ENCODE peak calls at places on chromosomes 3 and 15, in seven cellular contexts. One of them, this sample, is unnamed.
A peak's percentile ranks its signal among the peaks of the same experiment; 100 is the strongest.

GRCh38 chr3:30607032-30607833 is 832 bp downstream of the TGFBR2 start:
- DNase-seq in ELF-1: peak; percentile 59
- DNase-seq in T1000: no peak
- DNase-seq in activated CD4-positive, alpha-beta memory T cell treated with anti-CD3 and anti-CD28 coated beads, Interleukin-2, amount 10 ng/mL, durations not matched to agents 7 days and 5 days: peak; percentile 73
- DNase-seq in fibroblast of mammary gland: no peak
- DNase-seq in SK-N-SH: no peak
- DNase-seq in stimulated activated CD4-positive, alpha-beta T cell treated with anti-CD3 and anti-CD28 coated beads, Interleukin-4, amount 100 ng/mL, for 1 hour: peak; percentile 71
- DNase-seq in this sample: no peak

GRCh38 chr15:48627260-48627969 is 18.1 kb downstream of the FBN1 start:
- DNase-seq in T1000: no peak
- DNase-seq in fibroblast of mammary gland: peak; percentile 90
- DNase-seq in SK-N-SH: no peak
- DNase-seq in activated CD4-positive, alpha-beta memory T cell treated with anti-CD3 and anti-CD28 coated beads, Interleukin-2, amount 10 ng/mL, durations not matched to agents 7 days and 5 days: no peak
- DNase-seq in stimulated activated CD4-positive, alpha-beta T cell treated with anti-CD3 and anti-CD28 coated beads, Interleukin-4, amount 100 ng/mL, for 1 hour: no peak
- DNase-seq in ELF-1: no peak
- DNase-seq in this sample: peak; percentile 45

GRCh38 chr15:90885432-90886290 is 1.4 kb downstream of the FES start:
- DNase-seq in activated CD4-positive, alpha-beta memory T cell treated with anti-CD3 and anti-CD28 coated beads, Interleukin-2, amount 10 ng/mL, durations not matched to agents 7 days and 5 days: peak; percentile 83
- DNase-seq in fibroblast of mammary gland: peak; percentile 70
- DNase-seq in ELF-1: peak; percentile 85
- DNase-seq in T1000: peak; percentile 13
- DNase-seq in stimulated activated CD4-positive, alpha-beta T cell treated with anti-CD3 and anti-CD28 coated beads, Interleukin-4, amount 100 ng/mL, for 1 hour: peak; percentile 84
- DNase-seq in SK-N-SH: peak; percentile 91
- DNase-seq in this sample: no peak

GRCh38 chr15:61051570-61052031 is 177.5 kb downstream of the RORA start:
- DNase-seq in SK-N-SH: peak; percentile 61
- DNase-seq in stimulated activated CD4-positive, alpha-beta T cell treated with anti-CD3 and anti-CD28 coated beads, Interleukin-4, amount 100 ng/mL, for 1 hour: no peak
- DNase-seq in ELF-1: peak; percentile 53
- DNase-seq in activated CD4-positive, alpha-beta memory T cell treated with anti-CD3 and anti-CD28 coated beads, Interleukin-2, amount 10 ng/mL, durations not matched to agents 7 days and 5 days: no peak
- DNase-seq in T1000: no peak
- DNase-seq in fibroblast of mammary gland: peak; percentile 74
- DNase-seq in this sample: no peak

GRCh38 chr15:87033056-87033455 is 953.4 kb downstream of the AGBL1 start:
- DNase-seq in T1000: no peak
- DNase-seq in fibroblast of mammary gland: no peak
- DNase-seq in ELF-1: no peak
- DNase-seq in stimulated activated CD4-positive, alpha-beta T cell treated with anti-CD3 and anti-CD28 coated beads, Interleukin-4, amount 100 ng/mL, for 1 hour: no peak
- DNase-seq in activated CD4-positive, alpha-beta memory T cell treated with anti-CD3 and anti-CD28 coated beads, Interleukin-2, amount 10 ng/mL, durations not matched to agents 7 days and 5 days: no peak
- DNase-seq in SK-N-SH: no peak
- DNase-seq in this sample: no peak

GRCh38 chr15:45333550-45333949 is 44.8 kb downstream of the GATM start:
- DNase-seq in T1000: no peak
- DNase-seq in fibroblast of mammary gland: peak; percentile 38
- DNase-seq in stimulated activated CD4-positive, alpha-beta T cell treated with anti-CD3 and anti-CD28 coated beads, Interleukin-4, amount 100 ng/mL, for 1 hour: no peak
- DNase-seq in ELF-1: no peak
- DNase-seq in SK-N-SH: peak; percentile 59
- DNase-seq in activated CD4-positive, alpha-beta memory T cell treated with anti-CD3 and anti-CD28 coated beads, Interleukin-2, amount 10 ng/mL, durations not matched to agents 7 days and 5 days: no peak
- DNase-seq in this sample: no peak

GRCh38 chr3:171950373-171950772 is 89.0 kb upstream of the FNDC3B start:
- DNase-seq in T1000: no peak
- DNase-seq in ELF-1: peak; percentile 89
- DNase-seq in stimulated activated CD4-positive, alpha-beta T cell treated with anti-CD3 and anti-CD28 coated beads, Interleukin-4, amount 100 ng/mL, for 1 hour: no peak
- DNase-seq in activated CD4-positive, alpha-beta memory T cell treated with anti-CD3 and anti-CD28 coated beads, Interleukin-2, amount 10 ng/mL, durations not matched to agents 7 days and 5 days: no peak
- DNase-seq in fibroblast of mammary gland: peak; percentile 49
- DNase-seq in SK-N-SH: peak; percentile 14
- DNase-seq in this sample: no peak

GRCh38 chr15:44595656-44596510 is 58.9 kb downstream of the EIF3J start:
- DNase-seq in stimulated activated CD4-positive, alpha-beta T cell treated with anti-CD3 and anti-CD28 coated beads, Interleukin-4, amount 100 ng/mL, for 1 hour: no peak
- DNase-seq in ELF-1: no peak
- DNase-seq in T1000: no peak
- DNase-seq in fibroblast of mammary gland: no peak
- DNase-seq in activated CD4-positive, alpha-beta memory T cell treated with anti-CD3 and anti-CD28 coated beads, Interleukin-2, amount 10 ng/mL, durations not matched to agents 7 days and 5 days: no peak
- DNase-seq in SK-N-SH: no peak
- DNase-seq in this sample: no peak

GRCh38 chr15:67244966-67245478 is 9.4 kb downstream of the AAGAB start:
- DNase-seq in stimulated activated CD4-positive, alpha-beta T cell treated with anti-CD3 and anti-CD28 coated beads, Interleukin-4, amount 100 ng/mL, for 1 hour: no peak
- DNase-seq in ELF-1: no peak
- DNase-seq in fibroblast of mammary gland: peak; percentile 85
- DNase-seq in T1000: no peak
- DNase-seq in SK-N-SH: no peak
- DNase-seq in activated CD4-positive, alpha-beta memory T cell treated with anti-CD3 and anti-CD28 coated beads, Interleukin-2, amount 10 ng/mL, durations not matched to agents 7 days and 5 days: no peak
- DNase-seq in this sample: no peak

GRCh38 chr3:195085356-195086130 is 185.4 kb downstream of the XXYLT1 start:
- DNase-seq in T1000: no peak
- DNase-seq in fibroblast of mammary gland: no peak
- DNase-seq in activated CD4-positive, alpha-beta memory T cell treated with anti-CD3 and anti-CD28 coated beads, Interleukin-2, amount 10 ng/mL, durations not matched to agents 7 days and 5 days: no peak
- DNase-seq in SK-N-SH: no peak
- DNase-seq in stimulated activated CD4-positive, alpha-beta T cell treated with anti-CD3 and anti-CD28 coated beads, Interleukin-4, amount 100 ng/mL, for 1 hour: no peak
- DNase-seq in ELF-1: no peak
- DNase-seq in this sample: no peak

GRCh38 chr15:65773386-65774111 is 18.5 kb downstream of the DENND4A start:
- DNase-seq in T1000: no peak
- DNase-seq in ELF-1: no peak
- DNase-seq in activated CD4-positive, alpha-beta memory T cell treated with anti-CD3 and anti-CD28 coated beads, Interleukin-2, amount 10 ng/mL, durations not matched to agents 7 days and 5 days: no peak
- DNase-seq in stimulated activated CD4-positive, alpha-beta T cell treated with anti-CD3 and anti-CD28 coated beads, Interleukin-4, amount 100 ng/mL, for 1 hour: no peak
- DNase-seq in SK-N-SH: no peak
- DNase-seq in fibroblast of mammary gland: no peak
- DNase-seq in this sample: no peak

GRCh38 chr3:65398953-65399352 is 639.8 kb downstream of the MAGI1 start:
- DNase-seq in activated CD4-positive, alpha-beta memory T cell treated with anti-CD3 and anti-CD28 coated beads, Interleukin-2, amount 10 ng/mL, durations not matched to agents 7 days and 5 days: no peak
- DNase-seq in SK-N-SH: no peak
- DNase-seq in ELF-1: no peak
- DNase-seq in stimulated activated CD4-positive, alpha-beta T cell treated with anti-CD3 and anti-CD28 coated beads, Interleukin-4, amount 100 ng/mL, for 1 hour: no peak
- DNase-seq in T1000: no peak
- DNase-seq in fibroblast of mammary gland: peak; percentile 71
- DNase-seq in this sample: no peak

GRCh38 chr15:42082832-42083604 is 11.3 kb downstream of the PLA2G4D start:
- DNase-seq in stimulated activated CD4-positive, alpha-beta T cell treated with anti-CD3 and anti-CD28 coated beads, Interleukin-4, amount 100 ng/mL, for 1 hour: no peak
- DNase-seq in fibroblast of mammary gland: no peak
- DNase-seq in ELF-1: no peak
- DNase-seq in activated CD4-positive, alpha-beta memory T cell treated with anti-CD3 and anti-CD28 coated beads, Interleukin-2, amount 10 ng/mL, durations not matched to agents 7 days and 5 days: no peak
- DNase-seq in T1000: no peak
- DNase-seq in SK-N-SH: no peak
- DNase-seq in this sample: no peak

GRCh38 chr3:52315977-52316764 is at the start of gene DNAH1:
- DNase-seq in fibroblast of mammary gland: no peak
- DNase-seq in ELF-1: no peak
- DNase-seq in T1000: no peak
- DNase-seq in SK-N-SH: peak; percentile 78
- DNase-seq in stimulated activated CD4-positive, alpha-beta T cell treated with anti-CD3 and anti-CD28 coated beads, Interleukin-4, amount 100 ng/mL, for 1 hour: no peak
- DNase-seq in activated CD4-positive, alpha-beta memory T cell treated with anti-CD3 and anti-CD28 coated beads, Interleukin-2, amount 10 ng/mL, durations not matched to agents 7 days and 5 days: no peak
- DNase-seq in this sample: no peak

GRCh38 chr3:61802772-61803171 is 241.4 kb downstream of the PTPRG start:
- DNase-seq in fibroblast of mammary gland: no peak
- DNase-seq in ELF-1: no peak
- DNase-seq in SK-N-SH: no peak
- DNase-seq in activated CD4-positive, alpha-beta memory T cell treated with anti-CD3 and anti-CD28 coated beads, Interleukin-2, amount 10 ng/mL, durations not matched to agents 7 days and 5 days: no peak
- DNase-seq in stimulated activated CD4-positive, alpha-beta T cell treated with anti-CD3 and anti-CD28 coated beads, Interleukin-4, amount 100 ng/mL, for 1 hour: no peak
- DNase-seq in T1000: no peak
- DNase-seq in this sample: no peak

GRCh38 chr3:13617981-13618380 is 69.1 kb downstream of the FBLN2 start:
- DNase-seq in activated CD4-positive, alpha-beta memory T cell treated with anti-CD3 and anti-CD28 coated beads, Interleukin-2, amount 10 ng/mL, durations not matched to agents 7 days and 5 days: no peak
- DNase-seq in ELF-1: no peak
- DNase-seq in SK-N-SH: no peak
- DNase-seq in stimulated activated CD4-positive, alpha-beta T cell treated with anti-CD3 and anti-CD28 coated beads, Interleukin-4, amount 100 ng/mL, for 1 hour: no peak
- DNase-seq in fibroblast of mammary gland: no peak
- DNase-seq in T1000: no peak
- DNase-seq in this sample: no peak

GRCh38 chr3:157248590-157249425 is 88.9 kb upstream of the CCNL1 start:
- DNase-seq in fibroblast of mammary gland: peak; percentile 87
- DNase-seq in activated CD4-positive, alpha-beta memory T cell treated with anti-CD3 and anti-CD28 coated beads, Interleukin-2, amount 10 ng/mL, durations not matched to agents 7 days and 5 days: no peak
- DNase-seq in T1000: no peak
- DNase-seq in ELF-1: peak; percentile 31
- DNase-seq in SK-N-SH: no peak
- DNase-seq in stimulated activated CD4-positive, alpha-beta T cell treated with anti-CD3 and anti-CD28 coated beads, Interleukin-4, amount 100 ng/mL, for 1 hour: no peak
- DNase-seq in this sample: no peak

GRCh38 chr15:41727143-41727542 is 47.1 kb upstream of the MAPKBP1 start:
- DNase-seq in activated CD4-positive, alpha-beta memory T cell treated with anti-CD3 and anti-CD28 coated beads, Interleukin-2, amount 10 ng/mL, durations not matched to agents 7 days and 5 days: no peak
- DNase-seq in stimulated activated CD4-positive, alpha-beta T cell treated with anti-CD3 and anti-CD28 coated beads, Interleukin-4, amount 100 ng/mL, for 1 hour: no peak
- DNase-seq in fibroblast of mammary gland: no peak
- DNase-seq in SK-N-SH: no peak
- DNase-seq in ELF-1: no peak
- DNase-seq in T1000: no peak
- DNase-seq in this sample: no peak

GRCh38 chr3:68089572-68089991 is 435.2 kb upstream of the SUCLG2 start:
- DNase-seq in ELF-1: no peak
- DNase-seq in fibroblast of mammary gland: no peak
- DNase-seq in T1000: no peak
- DNase-seq in activated CD4-positive, alpha-beta memory T cell treated with anti-CD3 and anti-CD28 coated beads, Interleukin-2, amount 10 ng/mL, durations not matched to agents 7 days and 5 days: no peak
- DNase-seq in SK-N-SH: no peak
- DNase-seq in stimulated activated CD4-positive, alpha-beta T cell treated with anti-CD3 and anti-CD28 coated beads, Interleukin-4, amount 100 ng/mL, for 1 hour: no peak
- DNase-seq in this sample: no peak

GRCh38 chr3:114409291-114409690 is 115.5 kb downstream of the TIGIT start:
- DNase-seq in fibroblast of mammary gland: no peak
- DNase-seq in activated CD4-positive, alpha-beta memory T cell treated with anti-CD3 and anti-CD28 coated beads, Interleukin-2, amount 10 ng/mL, durations not matched to agents 7 days and 5 days: no peak
- DNase-seq in SK-N-SH: no peak
- DNase-seq in stimulated activated CD4-positive, alpha-beta T cell treated with anti-CD3 and anti-CD28 coated beads, Interleukin-4, amount 100 ng/mL, for 1 hour: no peak
- DNase-seq in ELF-1: no peak
- DNase-seq in T1000: no peak
- DNase-seq in this sample: no peak

GRCh38 chr3:192881159-192881786 is 36.4 kb downstream of the MB21D2 start:
- DNase-seq in stimulated activated CD4-positive, alpha-beta T cell treated with anti-CD3 and anti-CD28 coated beads, Interleukin-4, amount 100 ng/mL, for 1 hour: no peak
- DNase-seq in ELF-1: no peak
- DNase-seq in fibroblast of mammary gland: no peak
- DNase-seq in T1000: no peak
- DNase-seq in SK-N-SH: no peak
- DNase-seq in activated CD4-positive, alpha-beta memory T cell treated with anti-CD3 and anti-CD28 coated beads, Interleukin-2, amount 10 ng/mL, durations not matched to agents 7 days and 5 days: no peak
- DNase-seq in this sample: no peak

GRCh38 chr3:114556832-114557231 is 263.0 kb downstream of the TIGIT start:
- DNase-seq in T1000: no peak
- DNase-seq in fibroblast of mammary gland: no peak
- DNase-seq in stimulated activated CD4-positive, alpha-beta T cell treated with anti-CD3 and anti-CD28 coated beads, Interleukin-4, amount 100 ng/mL, for 1 hour: no peak
- DNase-seq in activated CD4-positive, alpha-beta memory T cell treated with anti-CD3 and anti-CD28 coated beads, Interleukin-2, amount 10 ng/mL, durations not matched to agents 7 days and 5 days: no peak
- DNase-seq in SK-N-SH: no peak
- DNase-seq in ELF-1: no peak
- DNase-seq in this sample: no peak

GRCh38 chr3:194573680-194574437 is 59.4 kb downstream of the TMEM44 start:
- DNase-seq in ELF-1: peak; percentile 61
- DNase-seq in SK-N-SH: peak; percentile 66
- DNase-seq in fibroblast of mammary gland: peak; percentile 77
- DNase-seq in stimulated activated CD4-positive, alpha-beta T cell treated with anti-CD3 and anti-CD28 coated beads, Interleukin-4, amount 100 ng/mL, for 1 hour: peak; percentile 43
- DNase-seq in T1000: no peak
- DNase-seq in activated CD4-positive, alpha-beta memory T cell treated with anti-CD3 and anti-CD28 coated beads, Interleukin-2, amount 10 ng/mL, durations not matched to agents 7 days and 5 days: peak; percentile 43
- DNase-seq in this sample: no peak

GRCh38 chr15:57281357-57281756 is 94.9 kb upstream of the CGNL1 start:
- DNase-seq in SK-N-SH: no peak
- DNase-seq in fibroblast of mammary gland: no peak
- DNase-seq in T1000: no peak
- DNase-seq in stimulated activated CD4-positive, alpha-beta T cell treated with anti-CD3 and anti-CD28 coated beads, Interleukin-4, amount 100 ng/mL, for 1 hour: no peak
- DNase-seq in activated CD4-positive, alpha-beta memory T cell treated with anti-CD3 and anti-CD28 coated beads, Interleukin-2, amount 10 ng/mL, durations not matched to agents 7 days and 5 days: no peak
- DNase-seq in ELF-1: no peak
- DNase-seq in this sample: no peak

GRCh38 chr3:30611613-30612421 is 5.4 kb downstream of the TGFBR2 start:
- DNase-seq in ELF-1: no peak
- DNase-seq in T1000: no peak
- DNase-seq in activated CD4-positive, alpha-beta memory T cell treated with anti-CD3 and anti-CD28 coated beads, Interleukin-2, amount 10 ng/mL, durations not matched to agents 7 days and 5 days: no peak
- DNase-seq in fibroblast of mammary gland: peak; percentile 68
- DNase-seq in SK-N-SH: no peak
- DNase-seq in stimulated activated CD4-positive, alpha-beta T cell treated with anti-CD3 and anti-CD28 coated beads, Interleukin-4, amount 100 ng/mL, for 1 hour: no peak
- DNase-seq in this sample: peak; percentile 66

GRCh38 chr3:176919836-176920760 is 277.2 kb downstream of the TBL1XR1 start:
- DNase-seq in stimulated activated CD4-positive, alpha-beta T cell treated with anti-CD3 and anti-CD28 coated beads, Interleukin-4, amount 100 ng/mL, for 1 hour: no peak
- DNase-seq in fibroblast of mammary gland: peak; percentile 56
- DNase-seq in activated CD4-positive, alpha-beta memory T cell treated with anti-CD3 and anti-CD28 coated beads, Interleukin-2, amount 10 ng/mL, durations not matched to agents 7 days and 5 days: no peak
- DNase-seq in ELF-1: peak; percentile 14
- DNase-seq in SK-N-SH: no peak
- DNase-seq in T1000: no peak
- DNase-seq in this sample: no peak

GRCh38 chr3:53624467-53624866 is 130.1 kb downstream of the CACNA1D start:
- DNase-seq in ELF-1: no peak
- DNase-seq in fibroblast of mammary gland: no peak
- DNase-seq in SK-N-SH: no peak
- DNase-seq in activated CD4-positive, alpha-beta memory T cell treated with anti-CD3 and anti-CD28 coated beads, Interleukin-2, amount 10 ng/mL, durations not matched to agents 7 days and 5 days: no peak
- DNase-seq in T1000: no peak
- DNase-seq in stimulated activated CD4-positive, alpha-beta T cell treated with anti-CD3 and anti-CD28 coated beads, Interleukin-4, amount 100 ng/mL, for 1 hour: no peak
- DNase-seq in this sample: no peak

GRCh38 chr15:57537951-57538506 is 53.7 kb upstream of the MYZAP start:
- DNase-seq in activated CD4-positive, alpha-beta memory T cell treated with anti-CD3 and anti-CD28 coated beads, Interleukin-2, amount 10 ng/mL, durations not matched to agents 7 days and 5 days: no peak
- DNase-seq in ELF-1: no peak
- DNase-seq in stimulated activated CD4-positive, alpha-beta T cell treated with anti-CD3 and anti-CD28 coated beads, Interleukin-4, amount 100 ng/mL, for 1 hour: no peak
- DNase-seq in SK-N-SH: no peak
- DNase-seq in T1000: no peak
- DNase-seq in fibroblast of mammary gland: no peak
- DNase-seq in this sample: no peak

GRCh38 chr3:126941721-126942270 is 41.1 kb upstream of the PLXNA1 start:
- DNase-seq in activated CD4-positive, alpha-beta memory T cell treated with anti-CD3 and anti-CD28 coated beads, Interleukin-2, amount 10 ng/mL, durations not matched to agents 7 days and 5 days: no peak
- DNase-seq in SK-N-SH: no peak
- DNase-seq in T1000: no peak
- DNase-seq in ELF-1: no peak
- DNase-seq in fibroblast of mammary gland: no peak
- DNase-seq in stimulated activated CD4-positive, alpha-beta T cell treated with anti-CD3 and anti-CD28 coated beads, Interleukin-4, amount 100 ng/mL, for 1 hour: no peak
- DNase-seq in this sample: no peak

GRCh38 chr15:32909431-32909830 is 191.6 kb downstream of the GREM1 start:
- DNase-seq in stimulated activated CD4-positive, alpha-beta T cell treated with anti-CD3 and anti-CD28 coated beads, Interleukin-4, amount 100 ng/mL, for 1 hour: no peak
- DNase-seq in ELF-1: no peak
- DNase-seq in SK-N-SH: no peak
- DNase-seq in fibroblast of mammary gland: peak; percentile 60
- DNase-seq in activated CD4-positive, alpha-beta memory T cell treated with anti-CD3 and anti-CD28 coated beads, Interleukin-2, amount 10 ng/mL, durations not matched to agents 7 days and 5 days: no peak
- DNase-seq in T1000: no peak
- DNase-seq in this sample: no peak

GRCh38 chr3:158458464-158458863 is 112.5 kb upstream of the MLF1 start:
- DNase-seq in stimulated activated CD4-positive, alpha-beta T cell treated with anti-CD3 and anti-CD28 coated beads, Interleukin-4, amount 100 ng/mL, for 1 hour: no peak
- DNase-seq in activated CD4-positive, alpha-beta memory T cell treated with anti-CD3 and anti-CD28 coated beads, Interleukin-2, amount 10 ng/mL, durations not matched to agents 7 days and 5 days: no peak
- DNase-seq in ELF-1: no peak
- DNase-seq in fibroblast of mammary gland: no peak
- DNase-seq in T1000: no peak
- DNase-seq in SK-N-SH: no peak
- DNase-seq in this sample: no peak

GRCh38 chr3:112358311-112358780 is 25.4 kb downstream of the CD200 start:
- DNase-seq in fibroblast of mammary gland: no peak
- DNase-seq in T1000: no peak
- DNase-seq in activated CD4-positive, alpha-beta memory T cell treated with anti-CD3 and anti-CD28 coated beads, Interleukin-2, amount 10 ng/mL, durations not matched to agents 7 days and 5 days: peak; percentile 26
- DNase-seq in SK-N-SH: no peak
- DNase-seq in ELF-1: no peak
- DNase-seq in stimulated activated CD4-positive, alpha-beta T cell treated with anti-CD3 and anti-CD28 coated beads, Interleukin-4, amount 100 ng/mL, for 1 hour: no peak
- DNase-seq in this sample: no peak

This sample was measured in keratinocyte.